ENCODE peak calls at places on chromosome 1, in seven cellular contexts. J is stomach, D is H1, V is tibial nerve, N is GM12878, L is suprapubic skin, A is A549. C is an unnamed sample.
A peak's percentile ranks its signal among the peaks of the same experiment; 100 is the strongest.

GRCh38 chr1:16048573-16049189 is 5.1 kb downstream of the CLCNKB start:
- DNase-seq in J (peak; percentile 50), D (peak; percentile 75), V (no peak), N (no peak), L (no peak), A (no peak), C (no peak)

GRCh38 chr1:117824612-117825011 is 104.8 kb downstream of the GDAP2 start:
- DNase-seq in J (no peak), D (no peak), V (no peak), N (no peak), L (no peak), A (no peak), C (no peak)

GRCh38 chr1:153794671-153795324 is 19.6 kb downstream of the SLC27A3 start:
- DNase-seq in J (no peak), D (no peak), V (no peak), N (no peak), L (no peak), A (no peak), C (no peak)

GRCh38 chr1:117828206-117828605 is 101.2 kb downstream of the GDAP2 start:
- DNase-seq in J (no peak), D (no peak), V (peak; percentile 47), N (no peak), L (no peak), A (no peak), C (no peak)

GRCh38 chr1:154157520-154158306 is 2.8 kb upstream of the NUP210L start:
- DNase-seq in J (peak; percentile 29), D (no peak), V (no peak), N (peak; percentile 64), L (no peak), A (no peak), C (no peak)

GRCh38 chr1:161835963-161836362 is 69.8 kb downstream of the ATF6 start:
- DNase-seq in J (no peak), D (no peak), V (no peak), N (no peak), L (no peak), A (no peak), C (no peak)

GRCh38 chr1:175877939-175878730 is 134.7 kb upstream of the TNR start:
- DNase-seq in J (no peak), D (no peak), V (no peak), N (no peak), L (no peak), A (no peak), C (no peak)

GRCh38 chr1:197776348-197777082 is 1.2 kb upstream of the DENND1B start:
- DNase-seq in J (no peak), D (no peak), V (no peak), N (no peak), L (no peak), A (no peak), C (no peak)

GRCh38 chr1:32448773-32449456 is 16.0 kb upstream of the ZBTB8B start:
- DNase-seq in J (no peak), D (no peak), V (no peak), N (no peak), L (no peak), A (peak; percentile 41), C (no peak)
- TF ChIP-seq CTCF in J (no peak), D (peak; percentile 16), V (no peak), N (peak; percentile 1), L (no peak), A (peak; percentile 39), C (no peak)

DNA sequence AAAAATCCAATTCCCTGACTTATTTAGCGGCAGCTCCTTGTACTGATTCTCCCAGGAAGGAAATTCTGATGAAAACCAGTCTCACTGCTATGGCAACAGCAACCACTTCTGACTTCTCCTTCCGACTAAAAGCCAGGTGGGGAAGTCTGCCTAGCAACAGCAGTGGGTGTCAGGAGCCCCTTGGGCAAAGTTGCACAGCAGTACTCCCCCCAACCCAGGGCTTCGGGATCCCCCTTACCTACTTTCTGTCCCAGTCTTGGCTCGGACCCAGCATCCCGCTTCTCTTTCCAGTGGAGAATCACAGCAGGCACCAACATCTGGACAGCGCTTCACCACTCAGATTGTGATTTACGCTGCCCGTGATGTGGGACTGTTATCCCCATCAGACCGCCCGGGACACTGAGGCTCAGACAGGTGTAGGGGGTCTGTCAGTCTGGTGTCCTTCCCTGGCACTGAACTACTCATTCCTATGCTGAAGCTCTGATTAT is 24.6 kb downstream of the NKAIN1 start:
- DNase-seq in J (no peak), D (no peak), V (no peak), N (no peak), L (no peak), A (no peak), C (no peak)
- TF ChIP-seq EP300 in J (no peak), D (no peak), V (no peak), N (no peak), L (no peak), A (no peak), C (no peak)

GRCh38 chr1:246988316-246988715 is 19.5 kb downstream of the ZNF695 start:
- DNase-seq in J (no peak), D (no peak), V (no peak), N (no peak), L (no peak), A (no peak), C (no peak)

GRCh38 chr1:246987083-246987690 is 20.7 kb downstream of the ZNF695 start:
- DNase-seq in J (no peak), D (no peak), V (no peak), N (no peak), L (no peak), A (no peak), C (no peak)

DNA sequence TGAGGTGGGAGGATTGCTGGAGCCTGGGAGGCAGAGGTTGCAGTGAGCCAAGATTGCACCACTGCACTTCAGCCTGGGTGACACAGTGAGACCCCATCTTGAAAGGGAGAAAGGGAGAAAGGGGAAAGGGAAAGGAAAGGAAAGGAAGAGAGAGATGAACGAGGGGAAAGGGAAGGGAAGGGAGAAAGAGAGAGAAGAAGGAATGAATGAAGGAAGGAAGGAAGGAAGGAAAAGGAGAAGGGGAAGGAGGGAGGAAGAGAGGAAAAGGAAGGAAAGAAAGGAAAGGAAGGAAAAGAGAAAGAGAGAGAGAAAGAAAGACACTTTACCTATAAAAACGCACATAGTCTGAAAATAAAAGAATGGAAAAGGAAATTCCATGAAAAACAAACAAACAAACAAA is 18.0 kb downstream of the ZNF695 start:
- DNase-seq in J (no peak), D (no peak), V (no peak), N (no peak), L (no peak), A (no peak), C (no peak)
- H3K9me3 ChIP-seq in J (peaks cover 86% of the 10 kb centered on the region), D (peaks cover 79% of the 10 kb centered on the region), V (peaks cover 47% of the 10 kb centered on the region), N (peaks cover 16% of the 10 kb centered on the region), L (peaks cover 54% of the 10 kb centered on the region), A (peaks cover 66% of the 10 kb centered on the region), C (no peaks in the 10 kb centered on the region)

GRCh38 chr1:6083385-6083784 is 37.7 kb downstream of the KCNAB2 start:
- DNase-seq in J (no peak), D (no peak), V (no peak), N (no peak), L (no peak), A (no peak), C (no peak)

GRCh38 chr1:6081901-6082300 is 36.2 kb downstream of the KCNAB2 start:
- DNase-seq in J (no peak), D (no peak), V (no peak), N (no peak), L (no peak), A (no peak), C (no peak)

GRCh38 chr1:6083801-6084467 is 38.2 kb downstream of the KCNAB2 start:
- DNase-seq in J (no peak), D (no peak), V (no peak), N (no peak), L (no peak), A (no peak), C (no peak)

GRCh38 chr1:6080469-6080868 is 34.8 kb downstream of the KCNAB2 start:
- DNase-seq in J (no peak), D (no peak), V (no peak), N (no peak), L (no peak), A (no peak), C (no peak)

GRCh38 chr1:6082430-6082971 is 36.8 kb downstream of the KCNAB2 start:
- DNase-seq in J (no peak), D (no peak), V (no peak), N (no peak), L (no peak), A (no peak), C (no peak)
- TF ChIP-seq CTCF in J (peak; percentile 17), D (peak; percentile 55), V (peak; percentile 8), N (peak; percentile 1), L (no peak), A (no peak), C (no peak)

C was measured in esophagus muscularis mucosa.